ENCODE peak calls at places on chromosomes 6 and 20, in six cellular contexts. One of them, this sample, is unnamed.

GRCh38 chr6:4672772-4673171 is 103.4 kb upstream of the CDYL start:
- DNase-seq in thoracic aorta: no peak
- DNase-seq in G401: no peak
- DNase-seq in RPMI7951: no peak
- DNase-seq in heart right ventricle: no peak
- DNase-seq in T-helper 2 cell: no peak
- DNase-seq in this sample: no peak

GRCh38 chr6:139801571-139802321 is 427.3 kb upstream of the CITED2 start:
- DNase-seq in G401: no peak
- DNase-seq in T-helper 2 cell: peak; percentile 14
- DNase-seq in RPMI7951: peak; percentile 24
- DNase-seq in heart right ventricle: no peak
- DNase-seq in thoracic aorta: no peak
- DNase-seq in this sample: peak; percentile 12

GRCh38 chr20:50980071-50980681 is 21.6 kb downstream of the MOCS3 start:
- DNase-seq in heart right ventricle: no peak
- DNase-seq in T-helper 2 cell: no peak
- DNase-seq in G401: no peak
- DNase-seq in RPMI7951: peak; percentile 98
- DNase-seq in thoracic aorta: no peak
- DNase-seq in this sample: peak; percentile 95

GRCh38 chr6:11500008-11500407 is 37.5 kb upstream of the TMEM170B start:
- DNase-seq in T-helper 2 cell: no peak
- DNase-seq in thoracic aorta: no peak
- DNase-seq in heart right ventricle: no peak
- DNase-seq in G401: no peak
- DNase-seq in RPMI7951: peak; percentile 79
- DNase-seq in this sample: peak; percentile 91

GRCh38 chr6:111925296-111925695 is 52.0 kb upstream of the FYN start:
- DNase-seq in T-helper 2 cell: no peak
- DNase-seq in thoracic aorta: no peak
- DNase-seq in G401: no peak
- DNase-seq in RPMI7951: peak; percentile 75
- DNase-seq in heart right ventricle: no peak
- DNase-seq in this sample: peak; percentile 93

GRCh38 chr6:142918339-142919042 is 26.5 kb downstream of the HIVEP2 start:
- DNase-seq in G401: no peak
- DNase-seq in thoracic aorta: no peak
- DNase-seq in T-helper 2 cell: no peak
- DNase-seq in heart right ventricle: no peak
- DNase-seq in RPMI7951: no peak
- DNase-seq in this sample: no peak

GRCh38 chr6:24551139-24551538 is 56.4 kb downstream of the ALDH5A1 start:
- DNase-seq in thoracic aorta: no peak
- DNase-seq in RPMI7951: no peak
- DNase-seq in heart right ventricle: no peak
- DNase-seq in G401: no peak
- DNase-seq in T-helper 2 cell: no peak
- DNase-seq in this sample: no peak

GRCh38 chr6:139240161-139241010 is 51.4 kb downstream of the TXLNB start:
- DNase-seq in G401: peak; percentile 20
- DNase-seq in thoracic aorta: no peak
- DNase-seq in heart right ventricle: no peak
- DNase-seq in T-helper 2 cell: no peak
- DNase-seq in RPMI7951: peak; percentile 56
- DNase-seq in this sample: peak; percentile 13

GRCh38 chr20:50776122-50776795 is 18.6 kb upstream of the BCAS4 start:
- DNase-seq in T-helper 2 cell: no peak
- DNase-seq in RPMI7951: no peak
- DNase-seq in thoracic aorta: no peak
- DNase-seq in G401: no peak
- DNase-seq in heart right ventricle: no peak
- DNase-seq in this sample: no peak

GRCh38 chr6:124028117-124028516 is 224.5 kb downstream of the NKAIN2 start:
- DNase-seq in RPMI7951: no peak
- DNase-seq in thoracic aorta: no peak
- DNase-seq in T-helper 2 cell: no peak
- DNase-seq in heart right ventricle: no peak
- DNase-seq in G401: no peak
- DNase-seq in this sample: no peak

GRCh38 chr20:17617868-17618672 is 48.2 kb downstream of the DSTN start:
- DNase-seq in G401: no peak
- DNase-seq in T-helper 2 cell: no peak
- DNase-seq in thoracic aorta: no peak
- DNase-seq in heart right ventricle: no peak
- DNase-seq in RPMI7951: no peak
- DNase-seq in this sample: no peak

GRCh38 chr6:31010393-31011060 is at the start of gene MUC22:
- DNase-seq in RPMI7951: peak; percentile 74
- DNase-seq in thoracic aorta: no peak
- DNase-seq in heart right ventricle: no peak
- DNase-seq in G401: no peak
- DNase-seq in T-helper 2 cell: no peak
- DNase-seq in this sample: peak; percentile 58

GRCh38 chr20:8428988-8429387 is 296.9 kb downstream of the PLCB1 start:
- DNase-seq in RPMI7951: no peak
- DNase-seq in T-helper 2 cell: no peak
- DNase-seq in G401: no peak
- DNase-seq in heart right ventricle: no peak
- DNase-seq in thoracic aorta: no peak
- DNase-seq in this sample: no peak

GRCh38 chr6:21158149-21158548 is 435.4 kb upstream of the SOX4 start:
- DNase-seq in RPMI7951: no peak
- DNase-seq in heart right ventricle: no peak
- DNase-seq in T-helper 2 cell: no peak
- DNase-seq in thoracic aorta: no peak
- DNase-seq in G401: no peak
- DNase-seq in this sample: no peak

GRCh38 chr6:9553002-9553401 is 861.9 kb downstream of the TFAP2A start:
- DNase-seq in heart right ventricle: no peak
- DNase-seq in T-helper 2 cell: no peak
- DNase-seq in RPMI7951: no peak
- DNase-seq in thoracic aorta: no peak
- DNase-seq in G401: no peak
- DNase-seq in this sample: no peak

GRCh38 chr6:70176853-70177550 is 125.9 kb downstream of the COL9A1 start:
- DNase-seq in thoracic aorta: no peak
- DNase-seq in RPMI7951: no peak
- DNase-seq in heart right ventricle: no peak
- DNase-seq in T-helper 2 cell: no peak
- DNase-seq in G401: no peak
- DNase-seq in this sample: no peak

GRCh38 chr6:131107166-131107565 is 28.1 kb upstream of the AKAP7 start:
- DNase-seq in T-helper 2 cell: no peak
- DNase-seq in heart right ventricle: no peak
- DNase-seq in RPMI7951: peak; percentile 64
- DNase-seq in G401: no peak
- DNase-seq in thoracic aorta: no peak
- DNase-seq in this sample: peak; percentile 52

GRCh38 chr6:100370265-100370664 is 94.5 kb downstream of the SIM1 start:
- DNase-seq in T-helper 2 cell: peak; percentile 23
- DNase-seq in G401: no peak
- DNase-seq in thoracic aorta: no peak
- DNase-seq in heart right ventricle: no peak
- DNase-seq in RPMI7951: no peak
- DNase-seq in this sample: no peak

GRCh38 chr6:163790296-163790840 is 375.9 kb downstream of the QKI start:
- DNase-seq in RPMI7951: no peak
- DNase-seq in G401: no peak
- DNase-seq in thoracic aorta: no peak
- DNase-seq in heart right ventricle: no peak
- DNase-seq in T-helper 2 cell: no peak
- DNase-seq in this sample: no peak

GRCh38 chr20:32571566-32571965 is 13.6 kb downstream of the NOL4L start:
- DNase-seq in heart right ventricle: no peak
- DNase-seq in RPMI7951: no peak
- DNase-seq in thoracic aorta: no peak
- DNase-seq in T-helper 2 cell: no peak
- DNase-seq in G401: no peak
- DNase-seq in this sample: no peak

GRCh38 chr6:14305629-14306028 is 188.1 kb downstream of the CD83 start:
- DNase-seq in RPMI7951: no peak
- DNase-seq in T-helper 2 cell: no peak
- DNase-seq in G401: no peak
- DNase-seq in heart right ventricle: no peak
- DNase-seq in thoracic aorta: no peak
- DNase-seq in this sample: no peak

GRCh38 chr20:38631155-38632022 is 29.8 kb downstream of the ARHGAP40 start:
- DNase-seq in heart right ventricle: no peak
- DNase-seq in G401: no peak
- DNase-seq in RPMI7951: no peak
- DNase-seq in thoracic aorta: no peak
- DNase-seq in T-helper 2 cell: no peak
- DNase-seq in this sample: no peak